ENCODE peak calls at places on chromosome 14, in five cellular contexts. One of them, this sample, is unnamed.

GRCh38 chr14:54337314-54337713 is 59.5 kb upstream of the CDKN3 start:
- DNase-seq in GM12878: no peak
- DNase-seq in stomach: no peak
- DNase-seq in suprapubic skin: no peak
- DNase-seq in uterus: no peak
- DNase-seq in this sample: no peak

GRCh38 chr14:91352101-91352500 is 65.5 kb downstream of the CCDC88C start:
- DNase-seq in GM12878: no peak
- DNase-seq in stomach: peak; percentile 60
- DNase-seq in suprapubic skin: no peak
- DNase-seq in uterus: peak; percentile 31
- DNase-seq in this sample: no peak

GRCh38 chr14:58572092-58572853 is 65.5 kb upstream of the DACT1 start:
- DNase-seq in GM12878: no peak
- DNase-seq in stomach: no peak
- DNase-seq in suprapubic skin: no peak
- DNase-seq in uterus: no peak
- DNase-seq in this sample: no peak

GRCh38 chr14:65282909-65283253 is 129.6 kb upstream of the FUT8 start:
- DNase-seq in GM12878: no peak
- DNase-seq in stomach: no peak
- DNase-seq in suprapubic skin: no peak
- DNase-seq in uterus: no peak
- DNase-seq in this sample: no peak

GRCh38 chr14:72621387-72622065 is 272.4 kb downstream of the DPF3 start:
- DNase-seq in GM12878: no peak
- DNase-seq in stomach: no peak
- DNase-seq in suprapubic skin: no peak
- DNase-seq in uterus: no peak
- DNase-seq in this sample: no peak

GRCh38 chr14:35669782-35670181 is 135.8 kb downstream of the INSM2 start:
- DNase-seq in GM12878: no peak
- DNase-seq in stomach: no peak
- DNase-seq in suprapubic skin: no peak
- DNase-seq in uterus: no peak
- DNase-seq in this sample: no peak

GRCh38 chr14:87772854-87773253 is 220.1 kb downstream of the GALC start:
- DNase-seq in GM12878: no peak
- DNase-seq in stomach: no peak
- DNase-seq in suprapubic skin: no peak
- DNase-seq in uterus: no peak
- DNase-seq in this sample: no peak

GRCh38 chr14:66008631-66009030 is 477.5 kb upstream of the CCDC196 start:
- DNase-seq in GM12878: no peak
- DNase-seq in stomach: no peak
- DNase-seq in suprapubic skin: no peak
- DNase-seq in uterus: no peak
- DNase-seq in this sample: no peak

GRCh38 chr14:35361141-35361480 is 43.4 kb downstream of the NFKBIA start:
- DNase-seq in GM12878: no peak
- DNase-seq in stomach: no peak
- DNase-seq in suprapubic skin: no peak
- DNase-seq in uterus: no peak
- DNase-seq in this sample: no peak

GRCh38 chr14:75833326-75834020 is 148.3 kb downstream of the TGFB3 start:
- DNase-seq in GM12878: no peak
- DNase-seq in stomach: no peak
- DNase-seq in suprapubic skin: no peak
- DNase-seq in uterus: no peak
- DNase-seq in this sample: no peak

GRCh38 chr14:87944987-87945604 is 47.9 kb downstream of the GALC start:
- DNase-seq in GM12878: no peak
- DNase-seq in stomach: no peak
- DNase-seq in suprapubic skin: no peak
- DNase-seq in uterus: no peak
- DNase-seq in this sample: no peak

GRCh38 chr14:33799705-33800269 is 151.1 kb downstream of the EGLN3 start:
- DNase-seq in GM12878: no peak
- DNase-seq in stomach: no peak
- DNase-seq in suprapubic skin: no peak
- DNase-seq in uterus: no peak
- DNase-seq in this sample: no peak

GRCh38 chr14:33802737-33803136 is 148.1 kb downstream of the EGLN3 start:
- DNase-seq in GM12878: no peak
- DNase-seq in stomach: no peak
- DNase-seq in suprapubic skin: no peak
- DNase-seq in uterus: no peak
- DNase-seq in this sample: no peak

GRCh38 chr14:33805593-33805992 is 145.3 kb downstream of the EGLN3 start:
- DNase-seq in GM12878: no peak
- DNase-seq in stomach: no peak
- DNase-seq in suprapubic skin: no peak
- DNase-seq in uterus: no peak
- DNase-seq in this sample: no peak

GRCh38 chr14:33796356-33796755 is 154.5 kb downstream of the EGLN3 start:
- DNase-seq in GM12878: no peak
- DNase-seq in stomach: no peak
- DNase-seq in suprapubic skin: no peak
- DNase-seq in uterus: no peak
- DNase-seq in this sample: no peak

GRCh38 chr14:33800735-33801163 is 150.1 kb downstream of the EGLN3 start:
- DNase-seq in GM12878: no peak
- DNase-seq in stomach: no peak
- DNase-seq in suprapubic skin: no peak
- DNase-seq in uterus: no peak
- DNase-seq in this sample: no peak
- H3K4me3 ChIP-seq in GM12878: no peak overlapping the region
- H3K4me3 ChIP-seq in stomach: no peak overlapping the region
- H3K4me3 ChIP-seq in suprapubic skin: no peak overlapping the region
- H3K4me3 ChIP-seq in uterus: no peak overlapping the region
- H3K4me3 ChIP-seq in this sample: no peak overlapping the region

GRCh38 chr14:95164506-95164905 is 7.2 kb upstream of the DICER1 start:
- DNase-seq in GM12878: no peak
- DNase-seq in stomach: no peak
- DNase-seq in suprapubic skin: no peak
- DNase-seq in uterus: no peak
- DNase-seq in this sample: no peak

GRCh38 chr14:95162641-95163040 is 5.3 kb upstream of the DICER1 start:
- DNase-seq in GM12878: no peak
- DNase-seq in stomach: no peak
- DNase-seq in suprapubic skin: no peak
- DNase-seq in uterus: no peak
- DNase-seq in this sample: no peak

GRCh38 chr14:95165517-95165916 is 8.2 kb upstream of the DICER1 start:
- DNase-seq in GM12878: no peak
- DNase-seq in stomach: no peak
- DNase-seq in suprapubic skin: no peak
- DNase-seq in uterus: no peak
- DNase-seq in this sample: no peak

GRCh38 chr14:95163132-95163531 is 5.8 kb upstream of the DICER1 start:
- DNase-seq in GM12878: no peak
- DNase-seq in stomach: no peak
- DNase-seq in suprapubic skin: no peak
- DNase-seq in uterus: no peak
- DNase-seq in this sample: no peak

GRCh38 chr14:95163666-95164065 is 6.3 kb upstream of the DICER1 start:
- DNase-seq in GM12878: no peak
- DNase-seq in stomach: no peak
- DNase-seq in suprapubic skin: no peak
- DNase-seq in uterus: no peak
- DNase-seq in this sample: no peak
- TF ChIP-seq POLR2A in GM12878: no peak
- TF ChIP-seq POLR2A in stomach: no peak
- TF ChIP-seq POLR2A in suprapubic skin: no peak
- TF ChIP-seq POLR2A in uterus: no peak
- TF ChIP-seq POLR2A in this sample: no peak

DNA sequence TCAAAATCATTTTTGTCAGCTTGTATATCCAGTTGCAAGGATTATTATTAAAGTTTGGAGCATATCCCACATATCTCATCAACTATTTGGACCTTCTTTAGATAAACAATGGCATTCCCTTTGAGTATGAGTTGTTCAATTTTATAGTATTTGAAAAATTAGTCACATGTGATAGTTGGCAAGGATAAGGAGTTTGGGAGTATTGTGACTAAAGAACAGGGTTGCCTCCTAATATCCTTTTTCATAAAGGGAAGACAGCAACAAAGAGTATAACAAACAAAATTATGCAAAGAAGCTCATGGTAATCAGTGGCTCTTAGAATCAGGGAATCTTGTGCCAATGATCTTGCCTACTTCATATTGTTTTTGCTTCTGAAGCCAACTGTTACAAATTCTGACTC is 31.2 kb upstream of the KCNH5 start:
- DNase-seq in GM12878: no peak
- DNase-seq in stomach: no peak
- DNase-seq in suprapubic skin: no peak
- DNase-seq in uterus: no peak
- DNase-seq in this sample: no peak
- H3K9me3 ChIP-seq in GM12878: no peaks in the 10 kb centered on the region
- H3K9me3 ChIP-seq in stomach: no peaks in the 10 kb centered on the region
- H3K9me3 ChIP-seq in suprapubic skin: no peaks in the 10 kb centered on the region
- H3K9me3 ChIP-seq in uterus: no peaks in the 10 kb centered on the region
- H3K9me3 ChIP-seq in this sample: no peaks in the 10 kb centered on the region

GRCh38 chr14:67269338-67270060 is 28.3 kb downstream of the PALS1 start:
- DNase-seq in GM12878: no peak
- DNase-seq in stomach: no peak
- DNase-seq in suprapubic skin: no peak
- DNase-seq in uterus: no peak
- DNase-seq in this sample: no peak
- H3K4me3 ChIP-seq in GM12878: no peak overlapping the region
- H3K4me3 ChIP-seq in stomach: no peak overlapping the region
- H3K4me3 ChIP-seq in suprapubic skin: no peak overlapping the region
- H3K4me3 ChIP-seq in uterus: no peak overlapping the region
- H3K4me3 ChIP-seq in this sample: no peak overlapping the region

GRCh38 chr14:68843471-68844209 is 50.8 kb upstream of the ZFP36L1 start:
- DNase-seq in GM12878: no peak
- DNase-seq in stomach: peak; percentile 88
- DNase-seq in suprapubic skin: no peak
- DNase-seq in uterus: peak; percentile 84
- DNase-seq in this sample: peak; percentile 83
- TF ChIP-seq POLR2A in GM12878: no peak
- TF ChIP-seq POLR2A in stomach: no peak
- TF ChIP-seq POLR2A in suprapubic skin: no peak
- TF ChIP-seq POLR2A in uterus: no peak
- TF ChIP-seq POLR2A in this sample: no peak

DNA sequence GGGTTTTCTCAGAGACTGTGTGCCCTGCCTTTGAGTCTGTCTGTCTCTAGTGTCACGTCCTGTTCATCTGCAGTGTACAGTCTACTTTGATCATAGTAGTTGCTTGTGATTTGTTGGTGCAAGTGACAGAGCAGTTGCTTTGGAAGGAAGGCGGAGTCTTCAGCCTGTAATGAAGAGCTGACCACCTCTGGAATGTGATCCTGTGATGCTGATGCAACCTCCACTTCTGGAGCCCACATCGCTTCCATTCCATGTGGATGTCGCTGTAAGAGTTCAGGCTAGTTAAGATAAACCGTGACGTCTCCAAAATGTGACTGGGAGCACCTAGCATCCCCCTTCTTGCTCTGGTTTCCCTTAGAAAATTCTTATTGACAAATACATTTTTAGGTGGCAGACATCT is 51.8 kb downstream of the PELI2 start:
- DNase-seq in GM12878: no peak
- DNase-seq in stomach: no peak
- DNase-seq in suprapubic skin: no peak
- DNase-seq in uterus: no peak
- DNase-seq in this sample: no peak
- H3K9me3 ChIP-seq in GM12878: no peaks in the 10 kb centered on the region
- H3K9me3 ChIP-seq in stomach: no peaks in the 10 kb centered on the region
- H3K9me3 ChIP-seq in suprapubic skin: peaks cover 3% of the 10 kb centered on the region
- H3K9me3 ChIP-seq in uterus: no peaks in the 10 kb centered on the region
- H3K9me3 ChIP-seq in this sample: peaks cover 8% of the 10 kb centered on the region

DNA sequence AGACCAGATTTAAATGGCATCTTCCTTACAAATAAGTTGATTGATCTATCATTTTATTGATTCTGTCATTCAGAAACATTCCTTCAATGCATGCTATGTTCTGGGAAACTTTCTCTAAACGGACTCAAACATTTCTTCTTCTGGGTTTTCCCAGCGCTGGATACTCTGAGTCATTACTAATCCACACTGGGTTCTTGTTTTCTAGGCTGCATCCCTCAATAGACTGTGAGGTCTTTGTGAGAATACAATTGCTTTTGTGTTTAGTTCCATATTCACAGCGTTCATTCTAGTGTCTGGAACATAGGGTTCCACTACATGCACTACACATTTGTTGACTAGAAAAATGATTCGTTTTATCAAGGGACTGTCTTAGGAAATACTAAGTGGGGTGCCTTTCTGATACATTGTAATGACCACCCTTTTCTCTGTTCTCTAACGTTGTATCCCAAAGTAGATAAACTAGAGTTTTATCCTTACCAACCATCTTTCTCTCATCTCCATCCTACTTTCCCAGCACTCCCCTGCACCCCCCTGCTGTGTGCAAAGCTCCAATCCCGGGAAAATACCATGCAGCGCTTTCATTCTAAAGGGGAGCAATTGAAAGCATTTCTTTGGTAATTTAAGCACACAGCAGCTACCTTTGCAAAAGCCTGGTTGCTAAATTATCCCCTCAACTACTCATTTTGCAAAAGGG is 878.7 kb downstream of the DIO2 start:
- DNase-seq in GM12878: no peak
- DNase-seq in stomach: no peak
- DNase-seq in suprapubic skin: no peak
- DNase-seq in uterus: no peak
- DNase-seq in this sample: no peak
- H3K4me3 ChIP-seq in GM12878: no peak overlapping the region
- H3K4me3 ChIP-seq in stomach: no peak overlapping the region
- H3K4me3 ChIP-seq in suprapubic skin: no peak overlapping the region
- H3K4me3 ChIP-seq in uterus: no peak overlapping the region
- H3K4me3 ChIP-seq in this sample: no peak overlapping the region

DNA sequence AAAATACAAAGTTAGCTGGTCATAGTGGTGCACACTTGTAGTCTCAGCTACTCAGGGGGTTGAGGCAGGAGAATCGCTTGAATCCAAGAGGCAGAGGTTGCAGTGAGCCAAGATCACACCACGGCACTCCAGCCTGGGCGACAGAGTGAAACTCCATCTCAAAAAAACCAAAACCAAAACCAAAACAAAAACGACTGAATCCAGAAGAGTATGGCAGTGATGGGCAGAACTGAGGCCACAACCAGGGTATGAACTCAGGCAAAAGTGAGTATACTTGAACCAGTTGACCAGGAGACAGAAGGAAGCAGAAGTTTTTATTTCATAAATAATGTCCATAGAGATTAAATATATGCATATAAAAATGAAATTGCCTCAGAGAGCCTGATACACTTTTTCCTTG is 620.0 kb upstream of the SEL1L start:
- DNase-seq in GM12878: no peak
- DNase-seq in stomach: no peak
- DNase-seq in suprapubic skin: no peak
- DNase-seq in uterus: no peak
- DNase-seq in this sample: no peak
- TF ChIP-seq POLR2A in GM12878: no peak
- TF ChIP-seq POLR2A in stomach: no peak
- TF ChIP-seq POLR2A in suprapubic skin: no peak
- TF ChIP-seq POLR2A in uterus: no peak
- TF ChIP-seq POLR2A in this sample: no peak

DNA sequence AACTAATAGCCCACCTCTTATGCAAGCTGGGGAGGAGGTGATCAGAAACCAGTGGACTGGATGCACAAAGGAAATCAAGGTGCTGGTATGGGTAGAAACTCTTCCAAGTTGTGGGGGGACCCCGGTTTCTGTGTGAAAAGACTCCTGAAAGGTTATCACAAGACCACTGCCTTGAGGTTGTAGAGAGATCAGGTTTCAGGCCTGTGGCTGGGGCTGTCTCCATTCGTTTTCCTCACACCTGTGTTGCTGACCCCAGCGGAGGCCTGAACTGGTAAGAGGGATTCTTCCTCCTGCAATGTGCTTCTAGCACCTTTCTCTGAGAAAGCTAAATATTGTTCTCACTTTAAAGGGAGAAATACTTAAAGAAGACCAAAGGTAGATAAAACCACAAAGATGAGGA is 9.3 kb upstream of the OR4K5 start:
- DNase-seq in GM12878: no peak
- DNase-seq in stomach: no peak
- DNase-seq in suprapubic skin: no peak
- DNase-seq in uterus: no peak
- DNase-seq in this sample: no peak
- H3K9me3 ChIP-seq in GM12878: no peaks in the 10 kb centered on the region
- H3K9me3 ChIP-seq in stomach: no peaks in the 10 kb centered on the region
- H3K9me3 ChIP-seq in suprapubic skin: peaks cover 12% of the 10 kb centered on the region
- H3K9me3 ChIP-seq in uterus: no peaks in the 10 kb centered on the region
- H3K9me3 ChIP-seq in this sample: no peaks in the 10 kb centered on the region